ENCODE peak calls at places on chromosomes 2 and 18, in eight cellular contexts. A, H, G, K, F, I, Q and Z are unnamed samples.

GRCh38 chr2:30283931-30284565 is 52.7 kb downstream of the LBH start:
- DNase-seq in A (no peak), H (no peak), G (no peak), K (no peak), F (no peak), I (no peak), Q (no peak), Z (no peak)

GRCh38 chr18:49813321-49814146 is at the start of gene ACAA2:
- DNase-seq in A (peak), H (peak), G (peak), K (peak), F (peak), I (peak), Q (peak), Z (peak)

GRCh38 chr18:22170421-22171262 is 1.3 kb downstream of the GATA6 start:
- DNase-seq in A (no peak), H (peak), G (peak), K (peak), F (no peak), I (no peak), Q (no peak), Z (no peak)

GRCh38 chr2:8885449-8886196 is 48.2 kb upstream of the KIDINS220 start:
- DNase-seq in A (no peak), H (no peak), G (no peak), K (no peak), F (no peak), I (no peak), Q (no peak), Z (no peak)

GRCh38 chr2:33518929-33519328 is 42.5 kb downstream of the RASGRP3 start:
- DNase-seq in A (no peak), H (no peak), G (peak), K (no peak), F (no peak), I (no peak), Q (no peak), Z (no peak)

GRCh38 chr18:30889582-30890301 is 152.8 kb downstream of the DSC3 start:
- DNase-seq in A (no peak), H (no peak), G (peak), K (no peak), F (peak), I (peak), Q (no peak), Z (no peak)

GRCh38 chr18:70621710-70622109 is 332.9 kb downstream of the SOCS6 start:
- DNase-seq in A (no peak), H (no peak), G (no peak), K (no peak), F (no peak), I (no peak), Q (no peak), Z (no peak)

GRCh38 chr18:36828157-36828629 is 609 bp downstream of the TPGS2 start:
- DNase-seq in A (peak), H (peak), G (peak), K (peak), F (no peak), I (no peak), Q (peak), Z (no peak)

GRCh38 chr2:174198846-174199564 is 49.3 kb downstream of the OLA1 start:
- DNase-seq in A (no peak), H (no peak), G (peak), K (no peak), F (no peak), I (no peak), Q (no peak), Z (no peak)

GRCh38 chr18:59044855-59045254 is 94.8 kb upstream of the SEC11C start:
- DNase-seq in A (no peak), H (no peak), G (no peak), K (no peak), F (no peak), I (no peak), Q (no peak), Z (no peak)

GRCh38 chr2:170170281-170171035 is 7.5 kb upstream of the MYO3B start:
- DNase-seq in A (no peak), H (no peak), G (no peak), K (no peak), F (no peak), I (no peak), Q (no peak), Z (no peak)

GRCh38 chr2:20491739-20492531 is 45.1 kb downstream of the RHOB start:
- DNase-seq in A (no peak), H (peak), G (no peak), K (no peak), F (no peak), I (no peak), Q (no peak), Z (no peak)

GRCh38 chr2:79982445-79982844 is 322.1 kb downstream of the LRRTM1 start:
- DNase-seq in A (no peak), H (no peak), G (no peak), K (no peak), F (no peak), I (no peak), Q (no peak), Z (no peak)

GRCh38 chr2:237723613-237724012 is 75.0 kb upstream of the RBM44 start:
- DNase-seq in A (no peak), H (no peak), G (peak), K (no peak), F (no peak), I (peak), Q (no peak), Z (no peak)

GRCh38 chr18:28855524-28855923 is 678.6 kb upstream of the CDH2 start:
- DNase-seq in A (no peak), H (no peak), G (peak), K (no peak), F (no peak), I (no peak), Q (no peak), Z (no peak)

GRCh38 chr2:31476511-31477171 is 62.1 kb upstream of the XDH start:
- DNase-seq in A (no peak), H (no peak), G (peak), K (no peak), F (no peak), I (no peak), Q (no peak), Z (no peak)

GRCh38 chr2:76330865-76331264 is 620.1 kb upstream of the GCFC2 start:
- DNase-seq in A (no peak), H (no peak), G (no peak), K (no peak), F (no peak), I (no peak), Q (no peak), Z (no peak)

GRCh38 chr2:49240608-49241007 is 86.3 kb upstream of the FSHR start:
- DNase-seq in A (no peak), H (no peak), G (peak), K (no peak), F (no peak), I (no peak), Q (no peak), Z (no peak)

GRCh38 chr2:136932700-136933099 is 167.4 kb downstream of the THSD7B start:
- DNase-seq in A (no peak), H (no peak), G (peak), K (no peak), F (no peak), I (peak), Q (no peak), Z (no peak)